ENCODE peak calls at places on chromosomes 1 and 21, in seven cellular contexts. Q is lower lobe of right lung, U is stomach, D is bronchial epithelial cell, P is Caco-2, S is IMR-90, V is B cell. M is an unnamed sample.

GRCh38 chr1:223652436-223652901 is 13.0 kb downstream of the CAPN8 start:
- DNase-seq in Q (no peak), U (no peak), D (peak; percentile 42), P (no peak), S (no peak), V (no peak), M (no peak)

GRCh38 chr1:19203440-19203839 is 6.6 kb downstream of the UBR4 start:
- DNase-seq in Q (no peak), U (peak; percentile 35), D (peak; percentile 89), P (no peak), S (peak; percentile 85), V (no peak), M (no peak)

GRCh38 chr1:229058111-229058551 is 212.8 kb upstream of the RAB4A start:
- DNase-seq in Q (peak; percentile 61), U (peak; percentile 74), D (peak; percentile 41), P (no peak), S (no peak), V (no peak), M (no peak)

GRCh38 chr21:45166931-45167330 is 92.6 kb downstream of the ADARB1 start:
- DNase-seq in Q (no peak), U (no peak), D (no peak), P (no peak), S (no peak), V (no peak), M (no peak)

GRCh38 chr21:45680215-45680614 is 36.7 kb downstream of the PCBP3 start:
- DNase-seq in Q (no peak), U (no peak), D (no peak), P (no peak), S (no peak), V (no peak), M (no peak)

GRCh38 chr21:40466893-40467483 is 380.0 kb downstream of the DSCAM start:
- DNase-seq in Q (no peak), U (no peak), D (peak; percentile 44), P (peak; percentile 7), S (no peak), V (no peak), M (no peak)

GRCh38 chr1:2109581-2110021 is 59.4 kb downstream of the PRKCZ start:
- DNase-seq in Q (peak; percentile 42), U (no peak), D (no peak), P (no peak), S (no peak), V (peak; percentile 32), M (no peak)

GRCh38 chr1:9400425-9401079 is 107.9 kb downstream of the SPSB1 start:
- DNase-seq in Q (no peak), U (peak; percentile 42), D (no peak), P (no peak), S (peak; percentile 46), V (no peak), M (no peak)

GRCh38 chr1:39159224-39160036 is 45.1 kb upstream of the MACF1 start:
- DNase-seq in Q (no peak), U (peak; percentile 52), D (peak; percentile 95), P (peak; percentile 63), S (peak; percentile 48), V (no peak), M (no peak)

GRCh38 chr1:24157921-24158481 is 15.1 kb upstream of the IL22RA1 start:
- DNase-seq in Q (no peak), U (no peak), D (no peak), P (no peak), S (no peak), V (no peak), M (no peak)
- TF ChIP-seq CTCF in Q (peak; percentile 14), U (no peak), D (peak; percentile 38), P (peak; percentile 20), S (peak; percentile 21), V (no peak), M (peak; percentile 39)

GRCh38 chr1:111604931-111605330 is 14.7 kb upstream of the RAP1A start:
- DNase-seq in Q (no peak), U (no peak), D (peak; percentile 87), P (no peak), S (peak; percentile 72), V (no peak), M (no peak)

GRCh38 chr1:111602302-111602701 is 17.3 kb upstream of the RAP1A start:
- DNase-seq in Q (no peak), U (no peak), D (no peak), P (no peak), S (no peak), V (no peak), M (no peak)

GRCh38 chr1:111605553-111605952 is 14.0 kb upstream of the RAP1A start:
- DNase-seq in Q (no peak), U (no peak), D (no peak), P (no peak), S (peak; percentile 36), V (no peak), M (no peak)

GRCh38 chr1:111602974-111603373 is 16.6 kb upstream of the RAP1A start:
- DNase-seq in Q (no peak), U (no peak), D (no peak), P (no peak), S (no peak), V (no peak), M (no peak)

GRCh38 chr1:111603979-111604378 is 15.6 kb upstream of the RAP1A start:
- DNase-seq in Q (no peak), U (peak; percentile 38), D (no peak), P (no peak), S (no peak), V (peak; percentile 68), M (no peak)
- TF ChIP-seq CTCF in Q (no peak), U (no peak), D (no peak), P (no peak), S (no peak), V (no peak), M (no peak)

DNA sequence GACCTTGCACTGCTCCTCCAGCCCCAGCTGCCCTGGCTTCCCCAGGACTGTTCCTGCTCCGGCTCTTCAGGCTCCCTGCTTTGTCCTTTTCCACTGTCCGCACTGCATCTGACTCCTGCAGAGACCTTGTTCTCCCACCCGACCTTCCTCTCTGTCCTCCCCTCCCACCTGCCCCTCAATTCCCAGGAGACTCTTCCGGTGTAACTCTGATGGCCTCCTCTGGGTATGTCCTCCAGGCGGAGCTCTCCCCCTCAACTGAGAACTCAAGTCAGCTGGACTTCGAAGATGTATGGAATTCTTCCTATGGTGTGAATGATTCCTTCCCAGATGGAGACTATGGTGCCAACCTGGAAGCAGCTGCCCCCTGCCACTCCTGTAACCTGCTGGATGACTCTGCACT is 550 bp downstream of the ACKR1 start:
- DNase-seq in Q (no peak), U (no peak), D (no peak), P (no peak), S (no peak), V (no peak), M (no peak)
- TF ChIP-seq CTCF in Q (no peak), U (no peak), D (no peak), P (no peak), S (no peak), V (no peak), M (no peak)

GRCh38 chr1:32501865-32502264 is 37.0 kb downstream of the ZBTB8B start:
- DNase-seq in Q (no peak), U (no peak), D (no peak), P (no peak), S (no peak), V (no peak), M (peak; percentile 15)

GRCh38 chr1:32496127-32496526 is 31.3 kb downstream of the ZBTB8B start:
- DNase-seq in Q (no peak), U (no peak), D (peak; percentile 66), P (no peak), S (peak; percentile 55), V (no peak), M (no peak)

GRCh38 chr1:32503153-32503552 is 36.1 kb upstream of the ZBTB8A start:
- DNase-seq in Q (no peak), U (no peak), D (no peak), P (no peak), S (no peak), V (no peak), M (no peak)

GRCh38 chr1:32498751-32499150 is 33.9 kb downstream of the ZBTB8B start:
- DNase-seq in Q (no peak), U (no peak), D (no peak), P (no peak), S (no peak), V (no peak), M (no peak)

DNA sequence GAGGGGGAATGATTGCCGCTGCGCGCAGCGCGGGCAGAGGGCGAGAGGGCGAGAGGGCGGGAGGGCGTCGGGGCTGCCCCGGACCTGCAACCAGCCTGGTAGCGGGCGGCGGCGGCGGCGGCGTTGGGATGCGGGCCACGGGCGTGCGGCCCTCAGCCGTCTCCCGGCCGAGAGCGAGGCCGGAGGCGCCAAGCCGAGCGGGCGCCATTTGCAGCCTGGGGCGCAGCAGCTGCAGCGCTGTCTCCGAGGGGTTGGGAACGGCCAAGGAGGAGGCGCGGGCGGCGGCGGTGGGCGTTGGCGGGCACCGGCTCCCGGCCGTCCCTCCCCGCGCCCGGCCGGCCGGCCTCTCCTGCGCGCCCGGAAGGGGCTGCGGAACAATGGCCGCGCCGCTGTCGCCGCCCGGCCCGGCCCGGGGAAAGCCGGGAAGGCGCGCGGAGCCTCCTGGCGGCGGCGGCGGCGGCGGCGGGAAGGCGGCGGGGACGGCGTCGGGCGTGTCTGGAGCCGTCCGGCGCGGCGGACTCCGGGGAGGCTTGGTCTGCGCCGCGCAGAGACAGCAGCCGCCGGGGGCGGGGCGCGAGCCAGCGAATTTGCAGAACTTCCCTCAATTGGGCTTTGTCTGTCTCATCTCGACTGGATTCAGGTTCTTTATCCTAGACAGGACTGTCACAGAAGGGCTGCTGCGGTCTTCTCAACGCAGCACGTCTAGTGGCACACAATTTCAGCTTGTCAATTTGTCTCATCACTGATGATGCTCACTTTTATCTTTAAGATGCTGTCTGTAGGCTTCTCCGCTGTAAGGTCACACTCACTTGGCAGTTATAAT is 35.7 kb downstream of the ZBTB8B start:
- DNase-seq in Q (peak; percentile 85), U (peak; percentile 70), D (peak; percentile 40), P (peak; percentile 73), S (peak; percentile 49), V (no peak), M (peak; percentile 71)
- TF ChIP-seq CTCF in Q (no peak), U (no peak), D (no peak), P (no peak), S (no peak), V (no peak), M (no peak)

DNA sequence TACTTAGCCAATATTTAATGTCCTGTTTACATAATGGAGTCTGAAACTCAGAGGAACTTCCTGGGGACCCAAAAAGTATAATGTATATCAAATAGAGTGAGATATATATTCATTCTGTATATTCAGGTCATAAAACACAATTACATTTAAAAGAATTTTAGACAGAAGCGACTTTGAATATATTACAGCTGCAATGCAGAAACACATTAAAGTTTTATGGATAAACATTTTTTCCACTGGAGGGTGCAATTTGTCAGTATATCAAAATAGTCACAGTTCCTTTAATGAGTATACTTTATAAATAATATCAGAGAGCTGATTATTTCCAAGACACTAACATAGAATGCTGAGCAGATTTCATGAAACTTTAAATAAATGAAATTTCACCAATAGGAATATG is 43.9 kb upstream of the CRB1 start:
- DNase-seq in Q (no peak), U (no peak), D (peak; percentile 20), P (no peak), S (no peak), V (no peak), M (no peak)
- TF ChIP-seq CTCF in Q (no peak), U (no peak), D (no peak), P (no peak), S (peak; percentile 35), V (no peak), M (no peak)

GRCh38 chr1:171715813-171716251 is 26.0 kb downstream of the VAMP4 start:
- DNase-seq in Q (no peak), U (no peak), D (peak; percentile 23), P (peak; percentile 8), S (peak; percentile 27), V (no peak), M (no peak)
- TF ChIP-seq CTCF in Q (peak; percentile 44), U (no peak), D (no peak), P (peak; percentile 13), S (peak; percentile 47), V (peak; percentile 43), M (peak; percentile 71)